ENCODE peak calls at places on chromosomes 12 and 14, in seven cellular contexts. S is foreskin melanocyte, N is EL, A is fibroblast of mammary gland, Z is IMR-90, P is osteocyte, W is stomach. M is an unnamed sample.

GRCh38 chr12:67355428-67356385 is 86.5 kb downstream of the CAND1 start:
- DNase-seq in P (no peak), Z (peak; percentile 69), N (peak; percentile 64), W (no peak), S (peak; percentile 77), A (peak; percentile 74), M (peak; percentile 57)

GRCh38 chr12:87430444-87430843 is 598.8 kb downstream of the C12orf50 start:
- DNase-seq in S (no peak), P (no peak), N (no peak), W (no peak), A (peak; percentile 5), Z (no peak), M (no peak)

GRCh38 chr12:131279281-131279921 is 325.7 kb downstream of the ADGRD1 start:
- DNase-seq in W (no peak), Z (no peak), A (no peak), S (no peak), P (no peak), N (no peak), M (no peak)

GRCh38 chr14:101587403-101587998 is 26.2 kb downstream of the DIO3 start:
- DNase-seq in A (no peak), N (no peak), P (no peak), W (no peak), S (no peak), Z (no peak), M (no peak)

GRCh38 chr12:102883204-102883799 is 33.7 kb downstream of the PAH start:
- DNase-seq in P (no peak), S (peak; percentile 12), N (peak; percentile 40), Z (no peak), W (peak; percentile 60), A (peak; percentile 22), M (peak; percentile 59)

GRCh38 chr14:33567736-33568124 is 383.1 kb downstream of the EGLN3 start:
- DNase-seq in Z (no peak), P (no peak), A (no peak), W (no peak), N (peak; percentile 45), S (no peak), M (peak; percentile 62)

GRCh38 chr12:113381237-113381636 is 22.4 kb downstream of the SDS start:
- DNase-seq in N (no peak), S (no peak), A (no peak), W (no peak), Z (no peak), P (no peak), M (no peak)

GRCh38 chr12:124513297-124513867 is 54.0 kb downstream of the NCOR2 start:
- DNase-seq in W (no peak), S (no peak), A (no peak), N (no peak), P (no peak), Z (no peak), M (peak; percentile 56)

GRCh38 chr12:116800918-116801317 is 62.8 kb downstream of the RNFT2 start:
- DNase-seq in N (no peak), W (no peak), Z (no peak), P (no peak), S (no peak), A (no peak), M (no peak)

GRCh38 chr12:108622425-108622824 is 11.3 kb downstream of the SELPLG start:
- DNase-seq in S (peak; percentile 71), N (peak; percentile 45), A (no peak), W (no peak), P (no peak), Z (no peak), M (peak; percentile 69)

M was measured in Daoy.